ENCODE peak calls at places on chromosome X, in four cellular contexts. One of them, this sample, is unnamed.

GRCh38 chrX:136162827-136163427 is 15.6 kb downstream of the FHL1 start:
- DNase-seq in fibroblast of lung: peak
- DNase-seq in heart left ventricle: peak
- DNase-seq in stomach: peak
- DNase-seq in this sample: no peak

GRCh38 chrX:68234171-68234910 is 199.0 kb downstream of the OPHN1 start:
- DNase-seq in fibroblast of lung: no peak
- DNase-seq in stomach: no peak
- DNase-seq in heart left ventricle: no peak
- DNase-seq in this sample: no peak

GRCh38 chrX:18996536-18996935 is 12.6 kb upstream of the PHKA2 start:
- DNase-seq in heart left ventricle: no peak
- DNase-seq in stomach: no peak
- DNase-seq in fibroblast of lung: no peak
- DNase-seq in this sample: no peak

GRCh38 chrX:73829890-73830466 is 267.0 kb downstream of the CHIC1 start:
- DNase-seq in stomach: no peak
- DNase-seq in heart left ventricle: no peak
- DNase-seq in fibroblast of lung: no peak
- DNase-seq in this sample: no peak

GRCh38 chrX:38804481-38805293 is 3.4 kb downstream of the MID1IP1 start:
- DNase-seq in stomach: peak
- DNase-seq in fibroblast of lung: no peak
- DNase-seq in heart left ventricle: peak
- DNase-seq in this sample: no peak

GRCh38 chrX:11953615-11954014 is 184.7 kb upstream of the FRMPD4 start:
- DNase-seq in fibroblast of lung: peak
- DNase-seq in heart left ventricle: no peak
- DNase-seq in stomach: no peak
- DNase-seq in this sample: peak

GRCh38 chrX:130769835-130770234 is 133.2 kb downstream of the ENOX2 start:
- DNase-seq in fibroblast of lung: no peak
- DNase-seq in stomach: no peak
- DNase-seq in heart left ventricle: no peak
- DNase-seq in this sample: no peak

GRCh38 chrX:70219938-70220764 is 14.3 kb upstream of the AWAT1 start:
- DNase-seq in fibroblast of lung: peak
- DNase-seq in stomach: no peak
- DNase-seq in heart left ventricle: no peak
- DNase-seq in this sample: no peak

GRCh38 chrX:12981880-12982279 is 7.0 kb downstream of the TMSB4X start:
- DNase-seq in heart left ventricle: no peak
- DNase-seq in fibroblast of lung: no peak
- DNase-seq in stomach: no peak
- DNase-seq in this sample: no peak

GRCh38 chrX:51889851-51890250 is 3.6 kb upstream of the MAGED1 start:
- DNase-seq in heart left ventricle: no peak
- DNase-seq in fibroblast of lung: no peak
- DNase-seq in stomach: no peak
- DNase-seq in this sample: no peak

GRCh38 chrX:41923925-41924693 is 755 bp upstream of the CASK start:
- DNase-seq in fibroblast of lung: peak
- DNase-seq in stomach: peak
- DNase-seq in heart left ventricle: no peak
- DNase-seq in this sample: peak

GRCh38 chrX:107880054-107880610 is 54.5 kb downstream of the MID2 start:
- DNase-seq in stomach: no peak
- DNase-seq in heart left ventricle: no peak
- DNase-seq in fibroblast of lung: no peak
- DNase-seq in this sample: no peak

GRCh38 chrX:80237072-80237471 is 183.2 kb upstream of the TENT5D start:
- DNase-seq in stomach: no peak
- DNase-seq in fibroblast of lung: no peak
- DNase-seq in heart left ventricle: no peak
- DNase-seq in this sample: no peak

GRCh38 chrX:40402771-40403533 is 177.8 kb upstream of the ATP6AP2 start:
- DNase-seq in heart left ventricle: no peak
- DNase-seq in fibroblast of lung: peak
- DNase-seq in stomach: no peak
- DNase-seq in this sample: peak

GRCh38 chrX:41827886-41828285 is 95.5 kb downstream of the CASK start:
- DNase-seq in stomach: no peak
- DNase-seq in fibroblast of lung: peak
- DNase-seq in heart left ventricle: no peak
- DNase-seq in this sample: no peak

GRCh38 chrX:3184176-3184930 is 143.1 kb downstream of the ARSF start:
- DNase-seq in heart left ventricle: no peak
- DNase-seq in stomach: no peak
- DNase-seq in fibroblast of lung: peak
- DNase-seq in this sample: peak

GRCh38 chrX:13472975-13473665 is 96.3 kb upstream of the EGFL6 start:
- DNase-seq in stomach: no peak
- DNase-seq in fibroblast of lung: no peak
- DNase-seq in heart left ventricle: no peak
- DNase-seq in this sample: no peak

GRCh38 chrX:49001521-49002090 is 458 bp downstream of the GRIPAP1 start:
- DNase-seq in stomach: no peak
- DNase-seq in fibroblast of lung: peak
- DNase-seq in heart left ventricle: no peak
- DNase-seq in this sample: no peak

GRCh38 chrX:116841290-116841689 is 378.5 kb upstream of the CT83 start:
- DNase-seq in heart left ventricle: no peak
- DNase-seq in fibroblast of lung: no peak
- DNase-seq in stomach: no peak
- DNase-seq in this sample: no peak

GRCh38 chrX:131987252-131987651 is 35.9 kb upstream of the STK26 start:
- DNase-seq in heart left ventricle: no peak
- DNase-seq in stomach: no peak
- DNase-seq in fibroblast of lung: no peak
- DNase-seq in this sample: no peak

GRCh38 chrX:14922437-14922836 is 49.2 kb downstream of the MOSPD2 start:
- DNase-seq in heart left ventricle: no peak
- DNase-seq in fibroblast of lung: peak
- DNase-seq in stomach: no peak
- DNase-seq in this sample: peak

GRCh38 chrX:112614640-112615039 is 65.1 kb downstream of the LHFPL1 start:
- DNase-seq in stomach: no peak
- DNase-seq in heart left ventricle: no peak
- DNase-seq in fibroblast of lung: peak
- DNase-seq in this sample: no peak

GRCh38 chrX:96703816-96704215 is 19.2 kb downstream of the DIAPH2 start:
- DNase-seq in stomach: no peak
- DNase-seq in heart left ventricle: no peak
- DNase-seq in fibroblast of lung: peak
- DNase-seq in this sample: no peak

GRCh38 chrX:96703379-96703778 is 18.7 kb downstream of the DIAPH2 start:
- DNase-seq in heart left ventricle: no peak
- DNase-seq in stomach: no peak
- DNase-seq in fibroblast of lung: no peak
- DNase-seq in this sample: no peak

GRCh38 chrX:96704661-96705060 is 20.0 kb downstream of the DIAPH2 start:
- DNase-seq in heart left ventricle: no peak
- DNase-seq in fibroblast of lung: peak
- DNase-seq in stomach: no peak
- DNase-seq in this sample: no peak

GRCh38 chrX:96696462-96696861 is 11.8 kb downstream of the DIAPH2 start:
- DNase-seq in fibroblast of lung: no peak
- DNase-seq in stomach: no peak
- DNase-seq in heart left ventricle: no peak
- DNase-seq in this sample: no peak

GRCh38 chrX:96700625-96701024 is 16.0 kb downstream of the DIAPH2 start:
- DNase-seq in fibroblast of lung: no peak
- DNase-seq in heart left ventricle: no peak
- DNase-seq in stomach: no peak
- DNase-seq in this sample: no peak
- TF ChIP-seq CTCF in fibroblast of lung: no peak
- TF ChIP-seq CTCF in heart left ventricle: no peak
- TF ChIP-seq CTCF in stomach: no peak
- TF ChIP-seq CTCF in this sample: no peak

DNA sequence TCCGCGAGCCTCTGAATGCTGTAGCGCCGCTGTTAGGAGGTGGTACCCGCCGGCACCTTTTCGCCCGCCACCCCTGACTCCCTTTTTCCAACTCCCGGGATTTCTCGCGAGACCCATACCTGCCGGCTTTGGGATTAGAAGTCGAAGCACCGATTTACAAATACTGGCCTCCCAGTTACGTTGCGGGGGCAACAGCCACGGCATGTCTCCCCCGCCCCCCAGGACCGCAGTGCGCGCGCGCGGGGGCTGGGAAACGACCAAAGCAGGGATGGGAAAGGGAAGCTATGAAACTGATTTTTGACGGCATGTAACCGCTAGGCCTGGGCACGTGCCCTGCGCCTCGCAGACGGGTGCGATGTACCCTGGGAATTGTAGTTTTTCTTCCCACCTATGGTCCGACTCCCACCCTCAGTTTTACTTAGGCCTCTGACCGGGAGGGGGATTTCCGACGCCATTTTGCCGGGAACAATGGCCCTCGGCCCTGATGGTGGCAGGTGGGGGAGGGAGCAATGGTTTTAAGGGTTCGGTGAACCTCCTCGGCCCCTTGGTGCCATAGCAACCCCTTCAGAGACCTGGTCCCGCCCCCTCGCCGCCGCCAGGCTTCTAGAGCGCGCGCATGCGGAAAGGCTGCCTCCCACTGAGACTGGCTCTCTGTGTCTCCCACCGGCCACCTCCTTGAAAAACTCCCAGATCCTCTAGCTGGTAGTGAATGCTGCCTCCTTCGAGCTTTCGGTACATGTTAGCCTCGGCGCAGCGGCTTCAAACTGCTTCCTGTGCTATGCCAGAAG is 772 bp upstream of the WNK3 start:
- DNase-seq in fibroblast of lung: peak
- DNase-seq in stomach: no peak
- DNase-seq in heart left ventricle: peak
- DNase-seq in this sample: no peak
- H3K4me3 ChIP-seq in fibroblast of lung: peak
- H3K4me3 ChIP-seq in stomach: peak
- H3K4me3 ChIP-seq in heart left ventricle: peak
- H3K4me3 ChIP-seq in this sample: peak

DNA sequence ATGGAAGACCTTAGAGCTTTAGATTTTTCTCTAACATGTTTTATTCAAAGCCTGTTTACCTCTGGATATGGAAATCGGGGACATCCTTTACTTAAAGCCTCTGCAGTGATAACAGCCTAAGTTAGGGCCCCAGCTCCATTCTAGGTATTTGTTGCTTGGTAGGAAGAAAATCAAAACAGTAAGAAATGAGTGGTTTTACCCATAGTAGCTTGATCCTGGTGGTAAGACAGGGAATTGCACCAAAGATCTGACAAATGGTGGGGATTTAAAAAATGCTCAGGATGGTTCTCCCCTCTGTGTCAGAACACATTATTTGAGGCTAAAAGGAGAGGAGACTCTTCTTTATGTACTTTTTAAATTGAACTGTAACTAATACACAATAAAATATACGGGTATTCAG is 52.4 kb downstream of the AFF2 start:
- DNase-seq in heart left ventricle: no peak
- DNase-seq in fibroblast of lung: no peak
- DNase-seq in stomach: no peak
- DNase-seq in this sample: no peak
- TF ChIP-seq CTCF in heart left ventricle: no peak
- TF ChIP-seq CTCF in fibroblast of lung: peak
- TF ChIP-seq CTCF in stomach: no peak
- TF ChIP-seq CTCF in this sample: peak

DNA sequence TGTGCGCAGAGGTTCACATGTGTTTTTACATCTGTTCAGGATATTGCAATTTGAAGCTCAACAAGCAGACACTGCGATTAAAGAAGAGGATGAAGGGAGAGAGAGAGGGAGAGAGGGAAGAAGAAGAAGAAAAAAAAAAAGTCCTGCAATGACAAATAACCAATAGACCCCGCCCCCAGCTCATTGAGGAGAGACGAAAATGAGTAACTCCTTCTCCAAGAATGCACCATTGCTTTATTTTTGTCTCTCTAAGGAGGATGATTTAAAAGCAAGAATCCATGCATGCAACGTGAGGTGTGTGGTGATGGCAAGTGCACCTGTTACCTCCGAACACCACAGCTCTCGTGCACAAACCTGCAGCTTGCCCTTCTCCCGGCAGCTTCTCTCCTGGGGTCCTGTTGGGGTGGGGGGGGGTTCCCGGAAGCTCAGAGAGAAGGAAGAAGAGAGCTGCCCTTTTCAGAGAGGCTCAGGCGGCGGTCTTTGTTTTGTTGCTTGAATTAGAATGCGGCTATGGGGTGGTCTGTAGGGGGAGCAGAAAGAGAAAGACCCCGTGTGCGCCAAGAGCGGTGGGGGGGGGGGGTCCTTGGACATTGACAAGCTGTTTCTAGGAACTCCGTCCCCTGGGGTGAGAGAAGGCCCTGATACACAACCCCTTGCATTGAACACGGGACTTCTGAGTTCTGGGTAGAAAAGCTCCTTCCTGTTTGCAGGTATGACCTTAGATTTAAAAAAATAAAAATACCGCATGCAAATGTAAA is 100.7 kb downstream of the CRLF2 start:
- DNase-seq in fibroblast of lung: no peak
- DNase-seq in heart left ventricle: no peak
- DNase-seq in stomach: no peak
- DNase-seq in this sample: no peak
- H3K4me3 ChIP-seq in fibroblast of lung: no peak
- H3K4me3 ChIP-seq in heart left ventricle: no peak
- H3K4me3 ChIP-seq in stomach: no peak
- H3K4me3 ChIP-seq in this sample: no peak

GRCh38 chrX:104427693-104428092 is 138.3 kb upstream of the IL1RAPL2 start:
- DNase-seq in heart left ventricle: no peak
- DNase-seq in fibroblast of lung: no peak
- DNase-seq in stomach: no peak
- DNase-seq in this sample: no peak

GRCh38 chrX:104435249-104435648 is 130.8 kb upstream of the IL1RAPL2 start:
- DNase-seq in fibroblast of lung: no peak
- DNase-seq in heart left ventricle: no peak
- DNase-seq in stomach: no peak
- DNase-seq in this sample: no peak

GRCh38 chrX:104428231-104428630 is 137.8 kb upstream of the IL1RAPL2 start:
- DNase-seq in heart left ventricle: no peak
- DNase-seq in fibroblast of lung: no peak
- DNase-seq in stomach: no peak
- DNase-seq in this sample: no peak

GRCh38 chrX:104432321-104432720 is 133.7 kb upstream of the IL1RAPL2 start:
- DNase-seq in stomach: no peak
- DNase-seq in fibroblast of lung: no peak
- DNase-seq in heart left ventricle: no peak
- DNase-seq in this sample: no peak

DNA sequence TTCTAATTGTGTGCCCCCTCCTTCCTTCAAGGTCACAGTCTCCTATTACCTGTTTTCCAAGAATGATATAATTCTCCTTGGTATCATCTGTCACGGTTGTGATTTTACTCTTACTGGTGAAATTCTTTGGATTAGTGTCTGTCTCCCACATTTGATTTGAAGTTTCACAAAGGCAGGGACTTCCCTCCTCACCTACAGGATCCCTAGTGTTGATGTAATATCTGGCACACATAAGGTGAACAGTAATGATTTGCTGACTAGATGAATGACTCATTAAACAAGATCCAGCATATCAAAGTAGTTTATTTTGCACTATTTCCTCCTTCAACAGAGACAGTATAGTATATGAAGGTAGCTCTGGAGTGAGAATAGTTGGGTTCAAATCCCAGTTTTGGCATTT is 135.3 kb upstream of the IL1RAPL2 start:
- DNase-seq in fibroblast of lung: no peak
- DNase-seq in stomach: no peak
- DNase-seq in heart left ventricle: no peak
- DNase-seq in this sample: no peak
- TF ChIP-seq CTCF in fibroblast of lung: no peak
- TF ChIP-seq CTCF in stomach: no peak
- TF ChIP-seq CTCF in heart left ventricle: no peak
- TF ChIP-seq CTCF in this sample: no peak